ENCODE peak calls at places on chromosomes 16 and 17, in five cellular contexts. G is GM23338, M is K562, H is HCT116, N is HL-60. A is an unnamed sample.

GRCh38 chr17:36975922-36976515 is 27.3 kb downstream of the AATF start:
- DNase-seq in G (no peak), M (no peak), H (no peak), N (no peak), A (no peak)

GRCh38 chr17:66673668-66674276 is 161.1 kb upstream of the CACNG5 start:
- DNase-seq in G (peak), M (peak), H (peak), N (no peak), A (peak)

GRCh38 chr16:24838554-24839266 is 7.1 kb upstream of the SLC5A11 start:
- DNase-seq in G (no peak), M (peak), H (no peak), N (no peak), A (peak)

GRCh38 chr17:48814504-48814903 is 2.5 kb downstream of the TTLL6 start:
- DNase-seq in G (peak), M (peak), H (peak), N (no peak), A (peak)

GRCh38 chr17:49739662-49740271 is 24.2 kb downstream of the FAM117A start:
- DNase-seq in G (no peak), M (peak), H (no peak), N (peak), A (no peak)

GRCh38 chr17:82457071-82457789 is 1.3 kb upstream of the NARF start:
- DNase-seq in G (no peak), M (peak), H (no peak), N (no peak), A (no peak)

GRCh38 chr17:64097196-64097936 is 32.6 kb downstream of the ERN1 start:
- DNase-seq in G (no peak), M (no peak), H (no peak), N (no peak), A (no peak)

GRCh38 chr17:67433248-67433924 is 56.3 kb downstream of the PITPNC1 start:
- DNase-seq in G (peak), M (no peak), H (no peak), N (no peak), A (no peak)

DNA sequence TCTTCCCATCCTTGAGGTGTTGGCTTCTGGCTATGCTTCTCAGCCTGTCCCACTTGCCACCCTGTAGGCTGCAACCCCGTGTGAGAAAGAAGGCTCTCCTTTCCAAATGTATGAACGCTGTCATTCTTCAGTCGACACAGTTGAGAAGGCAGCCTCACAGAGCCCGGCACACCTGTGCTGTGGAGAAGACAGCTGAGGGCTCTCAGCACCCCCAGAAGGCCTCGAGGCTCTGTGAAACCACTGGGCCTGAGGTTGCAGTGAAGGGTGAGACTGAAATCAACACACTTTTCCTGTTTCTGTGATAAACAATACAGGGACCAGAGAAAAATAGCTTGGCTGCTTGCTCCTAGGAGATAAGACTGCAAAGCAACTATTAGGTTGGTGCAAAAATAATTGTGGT is 4.9 kb upstream of the ANKRD40CL start:
- DNase-seq in G (no peak), M (peak), H (no peak), N (no peak), A (no peak)
- TF ChIP-seq REST in G (no peak), M (no peak), H (no peak), N (no peak), A (no peak)

GRCh38 chr17:61534414-61534813 is 56.6 kb downstream of the NACA2 start:
- DNase-seq in G (no peak), M (no peak), H (no peak), N (no peak), A (no peak)

GRCh38 chr17:61536417-61536955 is 54.5 kb downstream of the NACA2 start:
- DNase-seq in G (no peak), M (no peak), H (no peak), N (no peak), A (no peak)

GRCh38 chr17:61533797-61534196 is 57.2 kb downstream of the NACA2 start:
- DNase-seq in G (no peak), M (no peak), H (no peak), N (no peak), A (no peak)

GRCh38 chr17:61531223-61531622 is 59.8 kb downstream of the NACA2 start:
- DNase-seq in G (no peak), M (no peak), H (no peak), N (no peak), A (no peak)

DNA sequence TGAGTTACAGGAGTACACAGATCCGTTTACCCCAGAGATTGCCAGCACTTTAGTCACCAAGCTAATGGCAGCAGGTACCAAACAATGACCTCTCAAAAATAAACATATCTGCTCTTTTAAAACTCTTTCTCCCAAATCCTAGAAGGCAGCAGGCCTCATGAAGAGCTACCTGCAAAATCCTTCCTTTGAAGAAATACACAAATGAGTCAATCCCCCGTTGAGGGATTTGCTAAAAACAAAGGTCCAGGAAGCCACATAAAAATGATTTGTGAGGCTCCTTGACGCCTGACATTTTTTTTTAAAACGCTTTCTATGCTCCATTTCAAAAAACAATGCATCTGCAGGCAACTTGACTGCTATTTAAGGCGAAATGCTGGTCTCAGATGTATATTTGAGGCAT is 58.2 kb downstream of the NACA2 start:
- DNase-seq in G (no peak), M (no peak), H (no peak), N (no peak), A (no peak)
- TF ChIP-seq REST in G (no peak), M (no peak), H (no peak), N (no peak), A (no peak)

GRCh38 chr16:69340095-69340644 is 598 bp downstream of the NIP7 start:
- DNase-seq in G (no peak), M (peak), H (no peak), N (no peak), A (no peak)
- TF ChIP-seq REST in G (no peak), M (no peak), H (no peak), N (no peak), A (no peak)

GRCh38 chr17:21680366-21680765 is 12.0 kb upstream of the KCNJ18 start:
- DNase-seq in G (no peak), M (no peak), H (no peak), N (no peak), A (no peak)
- TF ChIP-seq REST in G (no peak), M (no peak), H (no peak), N (no peak), A (no peak)

A was measured in A549.